ENCODE peak calls at places on chromosome 18, in eight cellular contexts. E is stimulated activated CD4-positive, alpha-beta T cell treated with anti-CD3 and anti-CD28 coated beads, Interleukin-4, amount 100 ng/mL, for 4 hours; W is bronchial epithelial cell; O is AML-193; Q is HCEC 1CT; G is H54; F is stromal cell of bone marrow; M is CMK. K is an unnamed sample.

GRCh38 chr18:808086-808485 is 4.0 kb downstream of the YES1 start:
- DNase-seq in F (peak; percentile 36), M (no peak), G (no peak), O (no peak), Q (no peak), W (no peak), E (no peak), K (no peak)

GRCh38 chr18:41881285-41881684 is 73.7 kb upstream of the PIK3C3 start:
- DNase-seq in W (peak; percentile 81), G (peak; percentile 29), M (no peak), F (no peak), E (no peak), Q (peak; percentile 85), O (no peak), K (no peak)

GRCh38 chr18:6509417-6510198 is 94.9 kb upstream of the L3MBTL4 start:
- DNase-seq in E (no peak), F (peak; percentile 4), O (no peak), Q (no peak), W (peak; percentile 22), M (no peak), G (no peak), K (no peak)

GRCh38 chr18:48222118-48222517 is 187.1 kb downstream of the ZBTB7C start:
- DNase-seq in E (no peak), F (peak; percentile 10), O (peak; percentile 71), M (no peak), G (no peak), W (peak; percentile 89), Q (peak; percentile 8), K (no peak)

GRCh38 chr18:73647391-73647790 is 500.2 kb downstream of the FBXO15 start:
- DNase-seq in G (no peak), M (no peak), F (no peak), W (peak; percentile 5), Q (no peak), O (no peak), E (no peak), K (no peak)

GRCh38 chr18:9215221-9215933 is 78.8 kb downstream of the ANKRD12 start:
- DNase-seq in Q (no peak), F (no peak), E (no peak), M (no peak), O (no peak), G (no peak), W (no peak), K (no peak)

GRCh38 chr18:79706658-79707057 is 27.1 kb downstream of the CTDP1 start:
- DNase-seq in F (no peak), E (no peak), Q (no peak), G (no peak), O (no peak), M (no peak), W (no peak), K (no peak)

GRCh38 chr18:44198296-44199284 is 482.1 kb upstream of the SETBP1 start:
- DNase-seq in F (no peak), O (no peak), M (no peak), Q (no peak), E (no peak), G (no peak), W (no peak), K (no peak)

GRCh38 chr18:59672125-59672769 is 25.0 kb downstream of the CCBE1 start:
- DNase-seq in W (peak; percentile 25), G (no peak), E (no peak), O (no peak), M (no peak), Q (peak; percentile 22), F (no peak), K (no peak)